ENCODE peak calls at places on chromosomes 6 and 20, in seven cellular contexts. Z, A, Q, J, E, Y and S are unnamed samples.

GRCh38 chr6:24757610-24758009 is 17.1 kb upstream of the GMNN start:
- DNase-seq in Z (no peak), A (no peak), Q (no peak), J (no peak), E (no peak), Y (no peak), S (no peak)

GRCh38 chr20:31842471-31843157 is 2.8 kb downstream of the FOXS1 start:
- DNase-seq in Z (no peak), A (no peak), Q (no peak), J (peak), E (no peak), Y (peak), S (no peak)

GRCh38 chr20:38222231-38222922 is 38.2 kb downstream of the KIAA1755 start:
- DNase-seq in Z (no peak), A (peak), Q (peak), J (peak), E (no peak), Y (peak), S (peak)

GRCh38 chr6:9025796-9026195 is 590.5 kb upstream of the SLC35B3 start:
- DNase-seq in Z (no peak), A (no peak), Q (no peak), J (peak), E (no peak), Y (no peak), S (no peak)

GRCh38 chr6:40962241-40962640 is 76.8 kb downstream of the UNC5CL start:
- DNase-seq in Z (no peak), A (no peak), Q (no peak), J (peak), E (peak), Y (no peak), S (no peak)

GRCh38 chr6:134253681-134254080 is 64.2 kb downstream of the SGK1 start:
- DNase-seq in Z (peak), A (no peak), Q (no peak), J (peak), E (peak), Y (no peak), S (no peak)

GRCh38 chr6:130167655-130168054 is 55.1 kb downstream of the SAMD3 start:
- DNase-seq in Z (peak), A (no peak), Q (no peak), J (peak), E (no peak), Y (no peak), S (no peak)

GRCh38 chr6:100269189-100269588 is 195.5 kb downstream of the SIM1 start:
- DNase-seq in Z (peak), A (no peak), Q (no peak), J (peak), E (no peak), Y (no peak), S (no peak)

GRCh38 chr6:32967151-32968091 is 973 bp upstream of the BRD2 start:
- DNase-seq in Z (no peak), A (no peak), Q (peak), J (peak), E (no peak), Y (no peak), S (no peak)

GRCh38 chr6:91781946-91782345 is 1195.1 kb upstream of the MAP3K7 start:
- DNase-seq in Z (no peak), A (no peak), Q (no peak), J (no peak), E (no peak), Y (no peak), S (no peak)

GRCh38 chr6:21992178-21992967 is 304.5 kb downstream of the PRL start:
- DNase-seq in Z (no peak), A (no peak), Q (no peak), J (peak), E (no peak), Y (peak), S (no peak)

GRCh38 chr6:105424177-105424783 is 21.4 kb upstream of the PREP start:
- DNase-seq in Z (no peak), A (no peak), Q (peak), J (peak), E (no peak), Y (peak), S (peak)

GRCh38 chr6:48765352-48765961 is 654.5 kb upstream of the PTCHD4 start:
- DNase-seq in Z (no peak), A (no peak), Q (peak), J (peak), E (no peak), Y (no peak), S (no peak)

GRCh38 chr6:140669321-140669720 is 1294.9 kb upstream of the CITED2 start:
- DNase-seq in Z (no peak), A (no peak), Q (no peak), J (peak), E (no peak), Y (no peak), S (no peak)

GRCh38 chr6:125939796-125940195 is 16.8 kb upstream of the HINT3 start:
- DNase-seq in Z (no peak), A (no peak), Q (no peak), J (no peak), E (no peak), Y (no peak), S (no peak)

GRCh38 chr6:71419954-71420692 is 131.5 kb downstream of the OGFRL1 start:
- DNase-seq in Z (no peak), A (peak), Q (no peak), J (peak), E (no peak), Y (peak), S (no peak)

GRCh38 chr20:23344336-23344735 is 6.3 kb upstream of the NXT1 start:
- DNase-seq in Z (no peak), A (no peak), Q (no peak), J (no peak), E (no peak), Y (no peak), S (no peak)

GRCh38 chr6:33116881-33117711 is 41.3 kb downstream of the HLA-DPB1 start:
- DNase-seq in Z (no peak), A (no peak), Q (no peak), J (no peak), E (no peak), Y (no peak), S (no peak)

GRCh38 chr6:109165392-109165964 is 70.2 kb downstream of the CEP57L1 start:
- DNase-seq in Z (peak), A (no peak), Q (peak), J (peak), E (peak), Y (peak), S (no peak)

GRCh38 chr20:63937596-63937995 is 18.6 kb downstream of the UCKL1 start:
- DNase-seq in Z (no peak), A (no peak), Q (no peak), J (no peak), E (no peak), Y (no peak), S (no peak)

GRCh38 chr6:43220439-43220951 is 8.8 kb downstream of the DNPH1 start:
- DNase-seq in Z (no peak), A (peak), Q (no peak), J (no peak), E (no peak), Y (no peak), S (no peak)

GRCh38 chr6:88616380-88616779 is 347.0 kb downstream of the RNGTT start:
- DNase-seq in Z (no peak), A (no peak), Q (no peak), J (no peak), E (no peak), Y (no peak), S (no peak)

GRCh38 chr6:90190752-90191393 is 105.8 kb downstream of the BACH2 start:
- DNase-seq in Z (no peak), A (no peak), Q (no peak), J (no peak), E (no peak), Y (no peak), S (no peak)

GRCh38 chr6:137182654-137183073 is 9.2 kb upstream of the IL22RA2 start:
- DNase-seq in Z (no peak), A (no peak), Q (no peak), J (no peak), E (no peak), Y (no peak), S (no peak)

GRCh38 chr6:11785953-11786579 is 7.5 kb upstream of the ADTRP start:
- DNase-seq in Z (no peak), A (no peak), Q (no peak), J (no peak), E (no peak), Y (no peak), S (no peak)

GRCh38 chr6:137973201-137973600 is 106.1 kb downstream of the TNFAIP3 start:
- DNase-seq in Z (no peak), A (no peak), Q (no peak), J (peak), E (no peak), Y (no peak), S (no peak)

GRCh38 chr6:136764522-136764993 is 27.7 kb downstream of the MAP3K5 start:
- DNase-seq in Z (no peak), A (no peak), Q (no peak), J (no peak), E (no peak), Y (no peak), S (no peak)

GRCh38 chr6:166589786-166590574 is 3.5 kb upstream of the RAMACL start:
- DNase-seq in Z (no peak), A (no peak), Q (no peak), J (no peak), E (no peak), Y (no peak), S (no peak)

GRCh38 chr20:56766528-56766927 is 137.4 kb downstream of the TFAP2C start:
- DNase-seq in Z (no peak), A (no peak), Q (no peak), J (peak), E (no peak), Y (no peak), S (no peak)

GRCh38 chr6:25898289-25898977 is 24.4 kb upstream of the SLC17A3 start:
- DNase-seq in Z (no peak), A (no peak), Q (no peak), J (no peak), E (no peak), Y (no peak), S (no peak)

GRCh38 chr6:132153221-132153896 is 202.2 kb upstream of the CCN2 start:
- DNase-seq in Z (peak), A (no peak), Q (no peak), J (peak), E (peak), Y (no peak), S (no peak)

GRCh38 chr6:36056178-36056577 is 28.6 kb downstream of the MAPK14 start:
- DNase-seq in Z (no peak), A (no peak), Q (no peak), J (no peak), E (no peak), Y (no peak), S (no peak)